ENCODE peak calls at places on chromosomes 12 and 14, in six cellular contexts. One of them, this sample, is unnamed.
A peak's percentile ranks its signal among the peaks of the same experiment; 100 is the strongest.

GRCh38 chr14:64423987-64424386 is 35.8 kb downstream of the MTHFD1 start:
- DNase-seq in caudate nucleus: peak; percentile 80
- DNase-seq in breast epithelium: no peak
- DNase-seq in type B pancreatic cell: no peak
- DNase-seq in GDM1: no peak
- DNase-seq in GM04503: no peak
- DNase-seq in this sample: no peak

GRCh38 chr14:54881761-54882401 is 20.7 kb downstream of the GCH1 start:
- DNase-seq in caudate nucleus: no peak
- DNase-seq in breast epithelium: no peak
- DNase-seq in type B pancreatic cell: no peak
- DNase-seq in GDM1: peak; percentile 7
- DNase-seq in GM04503: no peak
- DNase-seq in this sample: no peak

GRCh38 chr12:109864916-109865315 is 15.4 kb downstream of the GLTP start:
- DNase-seq in caudate nucleus: no peak
- DNase-seq in breast epithelium: no peak
- DNase-seq in type B pancreatic cell: no peak
- DNase-seq in GDM1: no peak
- DNase-seq in GM04503: no peak
- DNase-seq in this sample: no peak

GRCh38 chr12:125220404-125221273 is 155.4 kb downstream of the AACS start:
- DNase-seq in caudate nucleus: no peak
- DNase-seq in breast epithelium: no peak
- DNase-seq in type B pancreatic cell: no peak
- DNase-seq in GDM1: no peak
- DNase-seq in GM04503: no peak
- DNase-seq in this sample: no peak

GRCh38 chr12:105946541-105946940 is 192.2 kb downstream of the NUAK1 start:
- DNase-seq in caudate nucleus: no peak
- DNase-seq in breast epithelium: no peak
- DNase-seq in type B pancreatic cell: no peak
- DNase-seq in GDM1: no peak
- DNase-seq in GM04503: no peak
- DNase-seq in this sample: no peak

GRCh38 chr12:92968201-92968813 is 39.2 kb upstream of the EEA1 start:
- DNase-seq in caudate nucleus: no peak
- DNase-seq in breast epithelium: no peak
- DNase-seq in type B pancreatic cell: no peak
- DNase-seq in GDM1: no peak
- DNase-seq in GM04503: no peak
- DNase-seq in this sample: no peak

GRCh38 chr12:60308366-60309000 is 712.7 kb downstream of the SLC16A7 start:
- DNase-seq in caudate nucleus: no peak
- DNase-seq in breast epithelium: no peak
- DNase-seq in type B pancreatic cell: no peak
- DNase-seq in GDM1: no peak
- DNase-seq in GM04503: peak; percentile 11
- DNase-seq in this sample: no peak

GRCh38 chr12:96876966-96877365 is 30.1 kb upstream of the NEDD1 start:
- DNase-seq in caudate nucleus: no peak
- DNase-seq in breast epithelium: no peak
- DNase-seq in type B pancreatic cell: no peak
- DNase-seq in GDM1: no peak
- DNase-seq in GM04503: no peak
- DNase-seq in this sample: no peak

GRCh38 chr12:64044171-64044570 is 177.9 kb downstream of the KICS2 start:
- DNase-seq in caudate nucleus: no peak
- DNase-seq in breast epithelium: no peak
- DNase-seq in type B pancreatic cell: no peak
- DNase-seq in GDM1: no peak
- DNase-seq in GM04503: no peak
- DNase-seq in this sample: no peak

GRCh38 chr14:75430526-75430925 is 2.7 kb downstream of the JDP2 start:
- DNase-seq in caudate nucleus: no peak
- DNase-seq in breast epithelium: no peak
- DNase-seq in type B pancreatic cell: no peak
- DNase-seq in GDM1: no peak
- DNase-seq in GM04503: no peak
- DNase-seq in this sample: no peak

GRCh38 chr12:112198120-112198733 is 72.9 kb downstream of the TRAFD1 start:
- DNase-seq in caudate nucleus: peak; percentile 36
- DNase-seq in breast epithelium: no peak
- DNase-seq in type B pancreatic cell: no peak
- DNase-seq in GDM1: peak; percentile 53
- DNase-seq in GM04503: no peak
- DNase-seq in this sample: no peak

GRCh38 chr14:64410084-64410774 is 22.1 kb downstream of the MTHFD1 start:
- DNase-seq in caudate nucleus: no peak
- DNase-seq in breast epithelium: no peak
- DNase-seq in type B pancreatic cell: no peak
- DNase-seq in GDM1: no peak
- DNase-seq in GM04503: no peak
- DNase-seq in this sample: no peak

GRCh38 chr12:26863515-26863914 is 30.5 kb upstream of the ITPR2 start:
- DNase-seq in caudate nucleus: no peak
- DNase-seq in breast epithelium: no peak
- DNase-seq in type B pancreatic cell: no peak
- DNase-seq in GDM1: no peak
- DNase-seq in GM04503: no peak
- DNase-seq in this sample: no peak

GRCh38 chr14:32669416-32669815 is 269.3 kb upstream of the NPAS3 start:
- DNase-seq in caudate nucleus: no peak
- DNase-seq in breast epithelium: no peak
- DNase-seq in type B pancreatic cell: no peak
- DNase-seq in GDM1: no peak
- DNase-seq in GM04503: no peak
- DNase-seq in this sample: no peak

GRCh38 chr14:29643415-29644206 is 284.0 kb downstream of the PRKD1 start:
- DNase-seq in caudate nucleus: no peak
- DNase-seq in breast epithelium: no peak
- DNase-seq in type B pancreatic cell: no peak
- DNase-seq in GDM1: no peak
- DNase-seq in GM04503: no peak
- DNase-seq in this sample: no peak

GRCh38 chr12:92703777-92704176 is 988 bp downstream of the PLEKHG7 start:
- DNase-seq in caudate nucleus: no peak
- DNase-seq in breast epithelium: no peak
- DNase-seq in type B pancreatic cell: no peak
- DNase-seq in GDM1: no peak
- DNase-seq in GM04503: no peak
- DNase-seq in this sample: no peak